ENCODE peak calls at places on chromosomes 16 and 17, in seven cellular contexts. Y is aorta, X is HCT116, A is skeletal muscle cell, B is testis, Z is Caco-2, G is mucosa of descending colon. P is an unnamed sample.

GRCh38 chr17:33964344-33964979 is 290.6 kb upstream of the CCL2 start:
- DNase-seq in A (no peak), G (no peak), Y (no peak), Z (no peak), B (no peak), X (no peak), P (no peak)

GRCh38 chr16:89050868-89051311 is 42.8 kb upstream of the ACSF3 start:
- DNase-seq in Z (no peak), Y (peak; percentile 70), X (no peak), A (no peak), B (no peak), G (peak; percentile 44), P (no peak)

GRCh38 chr17:79705674-79706073 is 25.1 kb upstream of the ENPP7 start:
- DNase-seq in X (no peak), B (no peak), Z (peak; percentile 31), A (no peak), Y (no peak), G (no peak), P (no peak)

GRCh38 chr17:44610871-44611270 is 45.4 kb upstream of the MEIOC start:
- DNase-seq in Z (no peak), X (no peak), Y (no peak), A (no peak), B (no peak), G (no peak), P (no peak)

GRCh38 chr16:2991566-2992261 is 11.5 kb upstream of the PKMYT1 start:
- DNase-seq in B (no peak), Z (no peak), X (no peak), G (no peak), Y (no peak), A (no peak), P (no peak)

GRCh38 chr17:79811036-79811887 is 14.4 kb upstream of the CBX8 start:
- DNase-seq in Y (no peak), B (no peak), Z (no peak), G (peak; percentile 65), X (peak; percentile 50), A (no peak), P (peak; percentile 53)

GRCh38 chr16:3459401-3460090 is 16.1 kb downstream of the NAA60 start:
- DNase-seq in A (no peak), B (no peak), Z (no peak), Y (no peak), G (no peak), X (no peak), P (peak; percentile 55)

GRCh38 chr17:10121971-10122707 is 76.3 kb downstream of the GAS7 start:
- DNase-seq in B (no peak), Y (no peak), X (no peak), Z (no peak), A (no peak), G (no peak), P (no peak)

GRCh38 chr17:21119247-21119944 is 7.4 kb upstream of the DHRS7B start:
- DNase-seq in A (no peak), B (peak; percentile 86), G (peak; percentile 61), Z (peak; percentile 69), X (peak; percentile 74), Y (peak; percentile 84), P (peak; percentile 76)

GRCh38 chr16:12802661-12803060 is 1.0 kb downstream of the CPPED1 start:
- DNase-seq in Y (no peak), X (no peak), Z (no peak), A (no peak), B (no peak), G (no peak), P (no peak)

GRCh38 chr16:12800751-12801308 is 2.9 kb downstream of the CPPED1 start:
- DNase-seq in Z (no peak), A (no peak), Y (no peak), X (no peak), G (no peak), B (no peak), P (no peak)

GRCh38 chr16:12802048-12802447 is 1.6 kb downstream of the CPPED1 start:
- DNase-seq in B (no peak), Y (no peak), A (no peak), G (no peak), X (no peak), Z (no peak), P (no peak)

GRCh38 chr16:12803203-12804093 is at the start of gene CPPED1:
- DNase-seq in Y (peak; percentile 98), A (peak; percentile 81), G (peak; percentile 96), Z (peak; percentile 93), B (peak; percentile 95), X (peak; percentile 83), P (no peak)

GRCh38 chr16:12801511-12802042 is 2.1 kb downstream of the CPPED1 start:
- DNase-seq in A (peak; percentile 91), X (no peak), Z (no peak), Y (no peak), G (no peak), B (peak; percentile 78), P (no peak)
- H3K4me3 ChIP-seq in A (peak overlapping the region; percentile 69), X (no peak overlapping the region), Z (no peak overlapping the region), Y (no peak overlapping the region), G (no peak overlapping the region), B (no peak overlapping the region), P (no peak overlapping the region)

GRCh38 chr17:35374766-35375344 is 1.4 kb upstream of the SLFN11 start:
- DNase-seq in B (no peak), Z (no peak), A (no peak), Y (no peak), X (no peak), G (no peak), P (no peak)

GRCh38 chr17:35376245-35376644 is 2.8 kb upstream of the SLFN11 start:
- DNase-seq in Z (no peak), B (no peak), G (no peak), X (no peak), Y (no peak), A (peak; percentile 43), P (no peak)

GRCh38 chr17:35373532-35373983 is at the start of gene SLFN11:
- DNase-seq in X (no peak), Y (peak; percentile 94), B (peak; percentile 86), Z (no peak), G (peak; percentile 90), A (peak; percentile 86), P (peak; percentile 92)

GRCh38 chr17:35372846-35373531 is 432 bp downstream of the SLFN11 start:
- DNase-seq in X (no peak), B (no peak), A (no peak), G (peak; percentile 67), Y (peak; percentile 76), Z (no peak), P (peak; percentile 67)

GRCh38 chr17:35373984-35374765 is 754 bp upstream of the SLFN11 start:
- DNase-seq in Y (peak; percentile 85), X (no peak), B (peak; percentile 40), Z (no peak), A (no peak), G (peak; percentile 72), P (peak; percentile 23)
- H3K4me3 ChIP-seq in Y (peak overlapping the region; percentile 99), X (no peak overlapping the region), B (peak overlapping the region; percentile 64), Z (peak overlapping the region; percentile 23), A (peak overlapping the region; percentile 63), G (peak overlapping the region; percentile 20), P (peak overlapping the region; percentile 53)

GRCh38 chr17:73290399-73291259 is 21.2 kb downstream of the CDC42EP4 start:
- DNase-seq in X (no peak), B (no peak), Y (no peak), Z (no peak), A (no peak), G (no peak), P (no peak)

GRCh38 chr17:73293031-73293430 is 18.8 kb downstream of the CDC42EP4 start:
- DNase-seq in X (peak; percentile 51), Y (no peak), B (no peak), A (no peak), G (no peak), Z (no peak), P (no peak)

GRCh38 chr17:73291260-73291801 is 20.5 kb downstream of the CDC42EP4 start:
- DNase-seq in A (peak; percentile 70), Y (peak; percentile 91), G (peak; percentile 83), B (no peak), X (peak; percentile 79), Z (no peak), P (no peak)

GRCh38 chr17:73292031-73292531 is 19.7 kb downstream of the CDC42EP4 start:
- DNase-seq in Z (no peak), B (no peak), G (no peak), A (no peak), Y (peak; percentile 92), X (peak; percentile 89), P (no peak)

GRCh38 chr17:73293480-73293911 is 18.3 kb downstream of the CDC42EP4 start:
- DNase-seq in X (peak; percentile 78), G (no peak), Z (no peak), A (no peak), B (peak; percentile 43), Y (peak; percentile 89), P (no peak)
- H3K4me3 ChIP-seq in X (peak overlapping the region; percentile 19), G (no peak overlapping the region), Z (no peak overlapping the region), A (no peak overlapping the region), B (no peak overlapping the region), Y (no peak overlapping the region), P (no peak overlapping the region)

DNA sequence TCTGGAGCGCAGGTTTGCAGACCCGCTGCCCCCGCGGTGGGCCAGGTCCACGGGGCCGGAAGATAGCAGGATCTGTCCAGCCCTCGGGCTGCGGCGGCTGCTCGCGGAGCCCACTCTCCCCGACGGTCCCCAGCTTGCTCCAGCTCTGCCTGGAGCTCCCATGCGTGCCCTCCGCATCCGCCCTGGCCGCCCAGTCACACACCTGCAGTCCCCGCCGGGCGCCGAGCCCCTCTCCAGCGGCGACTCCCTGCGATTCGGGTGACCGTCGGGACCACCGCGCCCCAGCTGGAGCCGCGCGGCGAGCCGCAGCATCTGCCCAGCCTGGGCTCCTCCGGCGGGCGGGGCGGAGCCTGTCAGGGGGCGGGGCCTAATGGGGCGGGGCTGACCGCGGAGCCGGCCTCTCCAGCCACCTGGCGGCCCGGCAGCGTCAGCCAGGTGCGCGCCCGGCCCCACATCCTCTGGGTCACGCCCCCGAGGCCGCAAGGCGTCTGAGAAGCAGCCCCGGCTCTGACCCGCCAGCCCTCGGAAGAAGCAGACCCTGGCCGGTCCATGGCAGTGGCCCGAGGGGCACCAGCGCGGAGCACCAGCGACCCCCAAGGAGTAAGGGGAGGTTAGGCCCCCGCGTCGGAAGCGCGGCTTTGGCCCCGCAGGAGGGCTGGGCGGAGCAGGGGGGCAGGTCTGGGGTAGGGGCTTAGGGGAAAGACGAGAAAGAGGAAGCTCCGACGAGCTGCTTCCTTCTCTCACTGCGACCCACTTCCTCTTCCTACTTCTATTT is at the start of gene PIK3R5:
- DNase-seq in A (no peak), X (no peak), B (peak; percentile 60), Z (no peak), G (peak; percentile 90), Y (peak; percentile 86), P (peak; percentile 67)
- H3K4me3 ChIP-seq in A (no peak within 1 kb of the TSS), X (no peak within 1 kb of the TSS), B (peak within 1 kb of the TSS; percentile 54), Z (no peak within 1 kb of the TSS), G (peak within 1 kb of the TSS; percentile 30), Y (no peak within 1 kb of the TSS), P (peak within 1 kb of the TSS; percentile 18)